ENCODE peak calls at places on chromosomes 7 and 10, in four cellular contexts. V, K, D and Y are unnamed samples.
A peak's percentile ranks its signal among the peaks of the same experiment; 100 is the strongest.

GRCh38 chr10:116861796-116862195 is 12.5 kb downstream of the ENO4 start:
- DNase-seq in V (no peak), K (no peak), D (no peak), Y (no peak)

GRCh38 chr10:24360286-24361127 is 151.6 kb downstream of the KIAA1217 start:
- DNase-seq in V (peak; percentile 77), K (peak; percentile 47), D (peak; percentile 63), Y (peak; percentile 85)

GRCh38 chr10:71381611-71382010 is 15.1 kb upstream of the CDH23 start:
- DNase-seq in V (no peak), K (no peak), D (no peak), Y (no peak)

GRCh38 chr10:110860576-110861241 is 11.0 kb upstream of the PDCD4 start:
- DNase-seq in V (no peak), K (no peak), D (no peak), Y (no peak)

GRCh38 chr7:22043367-22043766 is 97.7 kb upstream of the CDCA7L start:
- DNase-seq in V (no peak), K (no peak), D (no peak), Y (no peak)

GRCh38 chr7:110637252-110637651 is 453.7 kb upstream of the LRRN3 start:
- DNase-seq in V (peak; percentile 13), K (no peak), D (no peak), Y (no peak)

GRCh38 chr10:18142151-18142550 is 1.9 kb downstream of the CACNB2 start:
- DNase-seq in V (no peak), K (no peak), D (no peak), Y (no peak)

GRCh38 chr7:29239638-29240037 is 45.1 kb downstream of the CHN2 start:
- DNase-seq in V (no peak), K (no peak), D (no peak), Y (no peak)

GRCh38 chr10:72087969-72088878 is at the start of gene SPOCK2:
- DNase-seq in V (peak; percentile 43), K (no peak), D (no peak), Y (no peak)

GRCh38 chr10:5565671-5566581 is 41.2 kb downstream of the CALML3 start:
- DNase-seq in V (no peak), K (no peak), D (no peak), Y (peak; percentile 15)

GRCh38 chr7:92767427-92767826 is 68.9 kb downstream of the CDK6 start:
- DNase-seq in V (no peak), K (no peak), D (no peak), Y (no peak)

GRCh38 chr10:17617031-17617911 is at the start of gene HACD1:
- DNase-seq in V (peak; percentile 87), K (peak; percentile 59), D (peak; percentile 40), Y (peak; percentile 65)

GRCh38 chr7:140229591-140230516 is 53.1 kb upstream of the KDM7A start:
- DNase-seq in V (peak; percentile 69), K (no peak), D (no peak), Y (no peak)

GRCh38 chr7:103851357-103851756 is 138.1 kb downstream of the RELN start:
- DNase-seq in V (no peak), K (no peak), D (no peak), Y (peak; percentile 68)

GRCh38 chr10:79340646-79341244 is 6.5 kb upstream of the PPIF start:
- DNase-seq in V (no peak), K (no peak), D (no peak), Y (no peak)

GRCh38 chr7:99540542-99540941 is 11.4 kb downstream of the FAM200A start:
- DNase-seq in V (no peak), K (no peak), D (no peak), Y (no peak)

GRCh38 chr7:155829796-155830470 is 17.7 kb upstream of the SHH start:
- DNase-seq in V (no peak), K (no peak), D (no peak), Y (no peak)

GRCh38 chr10:126634915-126635314 is 35.6 kb downstream of the C10orf90 start:
- DNase-seq in V (no peak), K (no peak), D (no peak), Y (no peak)

GRCh38 chr10:3887885-3888476 is 103.0 kb upstream of the KLF6 start:
- DNase-seq in V (no peak), K (no peak), D (peak; percentile 74), Y (peak; percentile 87)

GRCh38 chr7:87866089-87866488 is 10.1 kb downstream of the SLC25A40 start:
- DNase-seq in V (no peak), K (no peak), D (no peak), Y (no peak)

GRCh38 chr10:61299156-61299555 is 154.0 kb downstream of the TMEM26 start:
- DNase-seq in V (no peak), K (no peak), D (no peak), Y (no peak)

GRCh38 chr7:143979359-143979758 is 20.8 kb upstream of the OR6B1 start:
- DNase-seq in V (no peak), K (no peak), D (no peak), Y (no peak)

GRCh38 chr10:100373298-100374136 is 26.5 kb downstream of the SCD start:
- DNase-seq in V (peak; percentile 89), K (peak; percentile 100), D (peak; percentile 99), Y (peak; percentile 100)

GRCh38 chr10:114311496-114312195 is 72.6 kb downstream of the VWA2 start:
- DNase-seq in V (no peak), K (no peak), D (no peak), Y (no peak)

GRCh38 chr7:12968836-12969422 is 281.5 kb downstream of the ARL4A start:
- DNase-seq in V (no peak), K (no peak), D (no peak), Y (no peak)

GRCh38 chr10:119301397-119301796 is 94.0 kb downstream of the GRK5 start:
- DNase-seq in V (peak; percentile 83), K (no peak), D (no peak), Y (no peak)

GRCh38 chr7:141126107-141126506 is 52.2 kb downstream of the TMEM178B start:
- DNase-seq in V (no peak), K (no peak), D (no peak), Y (no peak)

GRCh38 chr10:6062101-6062771 is at the start of gene IL2RA:
- DNase-seq in V (no peak), K (no peak), D (no peak), Y (no peak)

GRCh38 chr7:22732556-22733126 is 5.6 kb downstream of the IL6 start:
- DNase-seq in V (no peak), K (peak; percentile 21), D (no peak), Y (peak; percentile 52)

GRCh38 chr10:86234553-86235270 is 131.9 kb downstream of the GRID1 start:
- DNase-seq in V (no peak), K (no peak), D (no peak), Y (no peak)

GRCh38 chr7:154789404-154789803 is 213.5 kb downstream of the PAXIP1 start:
- DNase-seq in V (peak; percentile 10), K (peak; percentile 8), D (no peak), Y (peak; percentile 69)

GRCh38 chr7:155344270-155344617 is 46.6 kb downstream of the INSIG1 start:
- DNase-seq in V (no peak), K (no peak), D (no peak), Y (no peak)

GRCh38 chr10:92407305-92408016 is 116.5 kb downstream of the MARCHF5 start:
- DNase-seq in V (no peak), K (no peak), D (peak; percentile 43), Y (no peak)

GRCh38 chr10:33193057-33193866 is 141.2 kb downstream of the NRP1 start:
- DNase-seq in V (peak; percentile 71), K (peak; percentile 78), D (peak; percentile 89), Y (peak; percentile 82)

GRCh38 chr10:129915526-129916378 is 48.3 kb downstream of the EBF3 start:
- DNase-seq in V (no peak), K (no peak), D (no peak), Y (no peak)

GRCh38 chr7:112010994-112011393 is 195.2 kb downstream of the DOCK4 start:
- DNase-seq in V (no peak), K (no peak), D (no peak), Y (no peak)

GRCh38 chr7:142919656-142920055 is 13.9 kb downstream of the TRPV5 start:
- DNase-seq in V (no peak), K (no peak), D (no peak), Y (no peak)

GRCh38 chr10:86899670-86900276 is 57.6 kb downstream of the MMRN2 start:
- DNase-seq in V (peak; percentile 8), K (peak; percentile 39), D (peak; percentile 69), Y (peak; percentile 83)

GRCh38 chr10:124164252-124164651 is 70.9 kb upstream of the CHST15 start:
- DNase-seq in V (no peak), K (no peak), D (no peak), Y (no peak)

GRCh38 chr10:23146069-23146657 is 45.9 kb upstream of the PTF1A start:
- DNase-seq in V (no peak), K (no peak), D (no peak), Y (no peak)

GRCh38 chr10:77333610-77334340 is 303.8 kb downstream of the KCNMA1 start:
- DNase-seq in V (no peak), K (no peak), D (no peak), Y (no peak)

GRCh38 chr10:77334501-77334900 is 303.1 kb downstream of the KCNMA1 start:
- DNase-seq in V (no peak), K (no peak), D (no peak), Y (no peak)

GRCh38 chr10:77328272-77328816 is 309.3 kb downstream of the KCNMA1 start:
- DNase-seq in V (peak; percentile 56), K (no peak), D (no peak), Y (peak; percentile 56)

DNA sequence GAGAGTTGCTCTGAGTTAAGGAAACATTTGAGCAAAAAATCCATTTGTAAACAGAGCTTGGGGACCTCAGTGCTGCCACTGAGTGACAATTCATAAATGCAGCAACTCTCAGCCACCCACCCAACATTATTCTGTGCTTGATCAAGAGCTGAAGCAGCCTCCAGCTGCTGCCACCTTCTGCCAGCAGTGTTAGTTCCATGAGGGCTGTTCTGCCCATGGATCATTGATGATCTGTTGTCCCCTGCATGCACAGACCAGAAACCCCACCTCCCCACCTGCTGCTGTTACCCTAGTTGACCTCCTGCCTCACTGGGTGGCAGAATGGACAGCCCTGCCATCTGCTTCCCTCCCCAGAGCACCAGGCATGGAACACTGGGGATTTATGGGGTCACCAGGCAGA is 305.4 kb downstream of the KCNMA1 start:
- DNase-seq in V (no peak), K (no peak), D (no peak), Y (no peak)
- TF ChIP-seq CTCF in V (no peak), K (no peak), D (no peak), Y (no peak)

DNA sequence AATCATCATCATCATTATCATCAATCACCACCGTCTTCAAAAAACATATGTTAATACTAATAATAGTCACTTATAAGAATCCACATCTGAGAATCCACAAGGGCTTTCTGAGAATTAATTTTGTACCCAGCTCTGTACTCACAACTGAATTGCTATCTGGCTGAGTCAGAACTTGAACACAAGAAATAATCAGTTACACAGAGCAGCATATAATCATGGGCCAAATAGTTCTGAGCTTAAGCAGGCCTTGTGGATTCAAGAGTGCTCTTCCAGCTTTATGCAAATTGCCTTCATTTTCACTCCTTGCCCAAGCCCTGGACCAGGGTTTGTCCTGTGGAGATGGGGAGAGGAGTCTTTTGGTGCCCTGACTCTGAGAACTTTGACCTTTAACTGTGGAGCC is 304.5 kb downstream of the ZNF248 start:
- DNase-seq in V (no peak), K (no peak), D (no peak), Y (no peak)
- H3K9me3 ChIP-seq in V (no peaks in the 10 kb centered on the region), K (peaks cover 3% of the 10 kb centered on the region), D (no peaks in the 10 kb centered on the region), Y (no peaks in the 10 kb centered on the region)

GRCh38 chr7:20650782-20651181 is 35.3 kb downstream of the ABCB5 start:
- DNase-seq in V (no peak), K (no peak), D (no peak), Y (no peak)
- H3K4me1 ChIP-seq in V (no peaks in the 10 kb centered on the region), K (no peaks in the 10 kb centered on the region), D (no peaks in the 10 kb centered on the region), Y (no peaks in the 10 kb centered on the region)

GRCh38 chr7:152076324-152076821 is 50.9 kb downstream of the GALNT11 start:
- DNase-seq in V (peak; percentile 37), K (peak; percentile 16), D (no peak), Y (peak; percentile 18)
- TF ChIP-seq CTCF in V (peak; percentile 75), K (peak; percentile 73), D (no peak), Y (peak; percentile 33)